ENCODE peak calls at places on chromosomes 16 and 17, in five cellular contexts. V is ELR; S is CD4-positive, alpha-beta memory T cell; Y is GM12865; N is dorsolateral prefrontal cortex. Z is an unnamed sample.
A peak's percentile ranks its signal among the peaks of the same experiment; 100 is the strongest.

GRCh38 chr17:65027305-65027704 is 29.2 kb downstream of the GNA13 start:
- DNase-seq in V (peak; percentile 96), S (peak; percentile 55), Y (peak; percentile 81), N (no peak), Z (peak; percentile 64)

GRCh38 chr16:53502331-53503269 is at the start of gene AKTIP:
- DNase-seq in V (peak; percentile 38), S (peak; percentile 41), Y (peak; percentile 37), N (peak; percentile 79), Z (peak; percentile 37)

GRCh38 chr17:16215002-16215272 is 397 bp downstream of the NCOR1 start:
- DNase-seq in V (peak; percentile 65), S (no peak), Y (peak; percentile 64), N (peak; percentile 38), Z (peak; percentile 75)

GRCh38 chr17:74772071-74772470 is 4.1 kb downstream of the NAT9 start:
- DNase-seq in V (no peak), S (no peak), Y (no peak), N (no peak), Z (no peak)

GRCh38 chr16:50473375-50473945 is 74.7 kb upstream of the NKD1 start:
- DNase-seq in V (peak; percentile 55), S (no peak), Y (peak; percentile 78), N (no peak), Z (no peak)

GRCh38 chr16:75198135-75198600 is 8.8 kb downstream of the CTRB2 start:
- DNase-seq in V (peak; percentile 43), S (no peak), Y (no peak), N (no peak), Z (no peak)

GRCh38 chr16:3554351-3554928 is 22.8 kb downstream of the NLRC3 start:
- DNase-seq in V (no peak), S (no peak), Y (no peak), N (no peak), Z (no peak)

GRCh38 chr16:79599256-79599836 is 1.2 kb downstream of the MAF start:
- DNase-seq in V (no peak), S (peak; percentile 45), Y (no peak), N (peak; percentile 39), Z (peak; percentile 1)

GRCh38 chr17:35898283-35899070 is 18.3 kb upstream of the CCL5 start:
- DNase-seq in V (peak; percentile 17), S (no peak), Y (no peak), N (no peak), Z (no peak)

GRCh38 chr17:76899414-76899813 is 31.2 kb downstream of the MGAT5B start:
- DNase-seq in V (no peak), S (no peak), Y (no peak), N (no peak), Z (no peak)

GRCh38 chr16:15484662-15485061 is 50.3 kb downstream of the BMERB1 start:
- DNase-seq in V (peak; percentile 56), S (no peak), Y (no peak), N (no peak), Z (no peak)

GRCh38 chr17:3512512-3513171 is 36.8 kb downstream of the ASPA start:
- DNase-seq in V (no peak), S (no peak), Y (no peak), N (peak; percentile 19), Z (no peak)

GRCh38 chr17:43641416-43641815 is 20.3 kb downstream of the MEOX1 start:
- DNase-seq in V (no peak), S (no peak), Y (no peak), N (no peak), Z (no peak)

GRCh38 chr17:74746376-74746775 is 2.1 kb upstream of the NHERF1 start:
- DNase-seq in V (no peak), S (no peak), Y (no peak), N (no peak), Z (no peak)

GRCh38 chr17:55965051-55965450 is 188.2 kb upstream of the ANKFN1 start:
- DNase-seq in V (no peak), S (no peak), Y (no peak), N (no peak), Z (no peak)

GRCh38 chr17:39177256-39177655 is 11.3 kb upstream of the ARL5C start:
- DNase-seq in V (no peak), S (no peak), Y (no peak), N (no peak), Z (no peak)

GRCh38 chr16:71767060-71767900 is 41.4 kb downstream of the AP1G1 start:
- DNase-seq in V (no peak), S (no peak), Y (no peak), N (no peak), Z (no peak)

GRCh38 chr16:85192736-85193493 is 80.6 kb upstream of the CIBAR2 start:
- DNase-seq in V (peak; percentile 33), S (no peak), Y (no peak), N (no peak), Z (no peak)

GRCh38 chr16:88369447-88370008 is 13.2 kb upstream of the ZNF469 start:
- DNase-seq in V (peak; percentile 20), S (no peak), Y (no peak), N (no peak), Z (no peak)

GRCh38 chr16:70018254-70018653 is 67.1 kb downstream of the CLEC18A start:
- DNase-seq in V (peak; percentile 66), S (peak; percentile 63), Y (peak; percentile 15), N (no peak), Z (peak; percentile 58)

GRCh38 chr16:31460582-31461002 is 1.3 kb downstream of the ARMC5 start:
- DNase-seq in V (peak; percentile 72), S (peak; percentile 43), Y (peak; percentile 59), N (no peak), Z (no peak)

GRCh38 chr16:83045790-83046189 is 419.0 kb downstream of the CDH13 start:
- DNase-seq in V (no peak), S (no peak), Y (no peak), N (peak; percentile 71), Z (no peak)

Z was measured in erythroblast.